ENCODE peak calls at places on chromosomes 1 and 21, in ten cellular contexts. O is IMR-90; X is stimulated activated CD4-positive, alpha-beta T cell treated with anti-CD3 and anti-CD28 coated beads, Interleukin-15, amount 100 ng/mL, for 1 hour; E is psoas muscle; H is mesendoderm; Z is astrocyte of the hippocampus; Y is choroid plexus epithelial cell; U is CD4-positive, alpha-beta T cell; M is NCI-H345; C is progenitor cell of endocrine pancreas. N is an unnamed sample.

GRCh38 chr1:208219659-208220282 is 24.4 kb downstream of the PLXNA2 start:
- DNase-seq in E (peak; percentile 79), X (no peak), Z (peak; percentile 79), O (peak; percentile 61), C (no peak), Y (peak; percentile 71), M (no peak), U (no peak), H (peak; percentile 84), N (peak; percentile 86)

GRCh38 chr1:110509655-110510054 is 9.3 kb downstream of the KCNA10 start:
- DNase-seq in Z (no peak), X (no peak), M (no peak), O (no peak), H (no peak), C (no peak), Y (no peak), U (no peak), E (no peak), N (no peak)

GRCh38 chr1:211331011-211331709 is 4.5 kb downstream of the TRAF5 start:
- DNase-seq in E (no peak), Z (peak; percentile 29), Y (no peak), O (peak; percentile 68), H (no peak), C (no peak), U (no peak), X (no peak), M (no peak), N (no peak)

GRCh38 chr1:27342778-27343638 is 1.2 kb downstream of the SYTL1 start:
- DNase-seq in H (no peak), M (peak; percentile 49), E (no peak), U (peak; percentile 64), X (no peak), Y (no peak), O (no peak), Z (no peak), C (no peak), N (no peak)

GRCh38 chr1:16109571-16109970 is 36.1 kb upstream of the FAM131C start:
- DNase-seq in Z (peak; percentile 4), C (no peak), E (no peak), M (no peak), O (peak; percentile 32), H (no peak), Y (no peak), X (no peak), U (no peak), N (no peak)

GRCh38 chr1:201709564-201710295 is 119.2 kb upstream of the IPO9 start:
- DNase-seq in H (peak; percentile 80), E (peak; percentile 79), O (peak; percentile 66), X (peak; percentile 46), Y (peak; percentile 80), U (peak; percentile 27), M (peak; percentile 22), C (peak; percentile 68), Z (peak; percentile 80), N (peak; percentile 80)

GRCh38 chr1:239879321-239880170 is 212.1 kb upstream of the FMN2 start:
- DNase-seq in Y (no peak), Z (no peak), H (no peak), O (no peak), C (no peak), U (no peak), E (no peak), X (no peak), M (no peak), N (no peak)

GRCh38 chr1:26723013-26723991 is 27.5 kb downstream of the ARID1A start:
- DNase-seq in C (no peak), O (peak; percentile 99), E (peak; percentile 77), X (no peak), H (peak; percentile 99), Z (peak; percentile 97), M (peak; percentile 86), Y (peak; percentile 99), U (peak; percentile 11), N (peak; percentile 89)

GRCh38 chr1:116775116-116775752 is 21.0 kb downstream of the CD2 start:
- DNase-seq in M (no peak), C (no peak), Y (no peak), X (no peak), U (no peak), O (no peak), E (no peak), Z (no peak), H (no peak), N (no peak)

GRCh38 chr1:94122201-94122970 is 1.4 kb upstream of the ABCA4 start:
- DNase-seq in Z (peak; percentile 73), O (peak; percentile 89), U (no peak), Y (peak; percentile 62), H (no peak), C (no peak), X (no peak), E (no peak), M (no peak), N (no peak)

GRCh38 chr21:40373760-40374159 is 473.2 kb downstream of the DSCAM start:
- DNase-seq in C (no peak), E (no peak), X (no peak), U (no peak), O (no peak), Z (no peak), M (no peak), H (no peak), Y (no peak), N (no peak)